ENCODE peak calls at places on chromosomes 13 and 19, in six cellular contexts. One of them, this sample, is unnamed.

GRCh38 chr13:24890256-24890655 is 126.3 kb downstream of the RNF17 start:
- DNase-seq in stomach: no peak
- DNase-seq in tibial nerve: no peak
- DNase-seq in lower lobe of right lung: no peak
- DNase-seq in fibroblast of lung: no peak
- DNase-seq in CD8-positive, alpha-beta memory T cell: no peak
- DNase-seq in this sample: peak

GRCh38 chr19:8611391-8611883 is 922 bp upstream of the ADAMTS10 start:
- DNase-seq in stomach: no peak
- DNase-seq in tibial nerve: no peak
- DNase-seq in lower lobe of right lung: no peak
- DNase-seq in fibroblast of lung: no peak
- DNase-seq in CD8-positive, alpha-beta memory T cell: no peak
- DNase-seq in this sample: no peak

GRCh38 chr19:35144600-35145436 is 1.8 kb downstream of the FXYD7 start:
- DNase-seq in stomach: peak
- DNase-seq in tibial nerve: no peak
- DNase-seq in lower lobe of right lung: no peak
- DNase-seq in fibroblast of lung: no peak
- DNase-seq in CD8-positive, alpha-beta memory T cell: peak
- DNase-seq in this sample: no peak

GRCh38 chr19:47729468-47729798 is 15.9 kb upstream of the NOP53 start:
- DNase-seq in stomach: peak
- DNase-seq in tibial nerve: peak
- DNase-seq in lower lobe of right lung: peak
- DNase-seq in fibroblast of lung: peak
- DNase-seq in CD8-positive, alpha-beta memory T cell: no peak
- DNase-seq in this sample: no peak

GRCh38 chr13:41599619-41600018 is 142.3 kb downstream of the RGCC start:
- DNase-seq in stomach: no peak
- DNase-seq in tibial nerve: no peak
- DNase-seq in lower lobe of right lung: no peak
- DNase-seq in fibroblast of lung: peak
- DNase-seq in CD8-positive, alpha-beta memory T cell: no peak
- DNase-seq in this sample: no peak

GRCh38 chr13:34039678-34040077 is 221.7 kb downstream of the RFC3 start:
- DNase-seq in stomach: no peak
- DNase-seq in tibial nerve: no peak
- DNase-seq in lower lobe of right lung: no peak
- DNase-seq in fibroblast of lung: no peak
- DNase-seq in CD8-positive, alpha-beta memory T cell: no peak
- DNase-seq in this sample: no peak

GRCh38 chr13:41557719-41558118 is 100.4 kb downstream of the RGCC start:
- DNase-seq in stomach: no peak
- DNase-seq in tibial nerve: no peak
- DNase-seq in lower lobe of right lung: no peak
- DNase-seq in fibroblast of lung: no peak
- DNase-seq in CD8-positive, alpha-beta memory T cell: no peak
- DNase-seq in this sample: no peak

GRCh38 chr13:75505966-75506365 is 24.0 kb upstream of the TBC1D4 start:
- DNase-seq in stomach: no peak
- DNase-seq in tibial nerve: no peak
- DNase-seq in lower lobe of right lung: no peak
- DNase-seq in fibroblast of lung: no peak
- DNase-seq in CD8-positive, alpha-beta memory T cell: no peak
- DNase-seq in this sample: no peak

GRCh38 chr19:48617146-48617937 is 1.6 kb downstream of the RPL18 start:
- DNase-seq in stomach: peak
- DNase-seq in tibial nerve: no peak
- DNase-seq in lower lobe of right lung: no peak
- DNase-seq in fibroblast of lung: peak
- DNase-seq in CD8-positive, alpha-beta memory T cell: no peak
- DNase-seq in this sample: no peak

GRCh38 chr13:99390601-99391000 is 83.4 kb upstream of the GPR183 start:
- DNase-seq in stomach: no peak
- DNase-seq in tibial nerve: no peak
- DNase-seq in lower lobe of right lung: no peak
- DNase-seq in fibroblast of lung: no peak
- DNase-seq in CD8-positive, alpha-beta memory T cell: no peak
- DNase-seq in this sample: no peak

GRCh38 chr19:36894849-36895383 is 21.2 kb downstream of the ZNF829 start:
- DNase-seq in stomach: no peak
- DNase-seq in tibial nerve: no peak
- DNase-seq in lower lobe of right lung: no peak
- DNase-seq in fibroblast of lung: no peak
- DNase-seq in CD8-positive, alpha-beta memory T cell: no peak
- DNase-seq in this sample: no peak

GRCh38 chr13:40519637-40520036 is 146.8 kb downstream of the FOXO1 start:
- DNase-seq in stomach: no peak
- DNase-seq in tibial nerve: no peak
- DNase-seq in lower lobe of right lung: no peak
- DNase-seq in fibroblast of lung: no peak
- DNase-seq in CD8-positive, alpha-beta memory T cell: no peak
- DNase-seq in this sample: peak

GRCh38 chr13:28568286-28568685 is 73.4 kb upstream of the FLT1 start:
- DNase-seq in stomach: peak
- DNase-seq in tibial nerve: peak
- DNase-seq in lower lobe of right lung: peak
- DNase-seq in fibroblast of lung: peak
- DNase-seq in CD8-positive, alpha-beta memory T cell: no peak
- DNase-seq in this sample: no peak

GRCh38 chr19:17235618-17236413 is 9.8 kb downstream of the OCEL1 start:
- DNase-seq in stomach: peak
- DNase-seq in tibial nerve: no peak
- DNase-seq in lower lobe of right lung: peak
- DNase-seq in fibroblast of lung: peak
- DNase-seq in CD8-positive, alpha-beta memory T cell: peak
- DNase-seq in this sample: no peak

GRCh38 chr19:53847555-53847954 is 20.1 kb upstream of the MYADM start:
- DNase-seq in stomach: no peak
- DNase-seq in tibial nerve: no peak
- DNase-seq in lower lobe of right lung: no peak
- DNase-seq in fibroblast of lung: no peak
- DNase-seq in CD8-positive, alpha-beta memory T cell: no peak
- DNase-seq in this sample: no peak

GRCh38 chr13:26896986-26897668 is 136.5 kb upstream of the GPR12 start:
- DNase-seq in stomach: no peak
- DNase-seq in tibial nerve: no peak
- DNase-seq in lower lobe of right lung: no peak
- DNase-seq in fibroblast of lung: no peak
- DNase-seq in CD8-positive, alpha-beta memory T cell: no peak
- DNase-seq in this sample: no peak

GRCh38 chr13:31859546-31859945 is 120.2 kb downstream of the RXFP2 start:
- DNase-seq in stomach: no peak
- DNase-seq in tibial nerve: no peak
- DNase-seq in lower lobe of right lung: no peak
- DNase-seq in fibroblast of lung: no peak
- DNase-seq in CD8-positive, alpha-beta memory T cell: no peak
- DNase-seq in this sample: no peak

GRCh38 chr19:45972944-45973525 is 630 bp downstream of the NOVA2 start:
- DNase-seq in stomach: no peak
- DNase-seq in tibial nerve: no peak
- DNase-seq in lower lobe of right lung: no peak
- DNase-seq in fibroblast of lung: no peak
- DNase-seq in CD8-positive, alpha-beta memory T cell: no peak
- DNase-seq in this sample: no peak

GRCh38 chr19:16051254-16052025 is 24.9 kb upstream of the TPM4 start:
- DNase-seq in stomach: no peak
- DNase-seq in tibial nerve: no peak
- DNase-seq in lower lobe of right lung: peak
- DNase-seq in fibroblast of lung: peak
- DNase-seq in CD8-positive, alpha-beta memory T cell: peak
- DNase-seq in this sample: no peak

GRCh38 chr13:31946091-31946770 is 85.3 kb upstream of the FRY start:
- DNase-seq in stomach: no peak
- DNase-seq in tibial nerve: no peak
- DNase-seq in lower lobe of right lung: no peak
- DNase-seq in fibroblast of lung: no peak
- DNase-seq in CD8-positive, alpha-beta memory T cell: no peak
- DNase-seq in this sample: no peak

GRCh38 chr13:94968040-94968756 is 255.9 kb upstream of the SOX21 start:
- DNase-seq in stomach: no peak
- DNase-seq in tibial nerve: no peak
- DNase-seq in lower lobe of right lung: no peak
- DNase-seq in fibroblast of lung: peak
- DNase-seq in CD8-positive, alpha-beta memory T cell: no peak
- DNase-seq in this sample: no peak

GRCh38 chr19:47032171-47032811 is 12.7 kb downstream of the NPAS1 start:
- DNase-seq in stomach: peak
- DNase-seq in tibial nerve: no peak
- DNase-seq in lower lobe of right lung: peak
- DNase-seq in fibroblast of lung: no peak
- DNase-seq in CD8-positive, alpha-beta memory T cell: peak
- DNase-seq in this sample: no peak

GRCh38 chr19:10339380-10339960 is at the start of gene ICAM3:
- DNase-seq in stomach: peak
- DNase-seq in tibial nerve: no peak
- DNase-seq in lower lobe of right lung: peak
- DNase-seq in fibroblast of lung: no peak
- DNase-seq in CD8-positive, alpha-beta memory T cell: peak
- DNase-seq in this sample: no peak

GRCh38 chr13:73072501-73072900 is 13.7 kb downstream of the KLF5 start:
- DNase-seq in stomach: no peak
- DNase-seq in tibial nerve: no peak
- DNase-seq in lower lobe of right lung: no peak
- DNase-seq in fibroblast of lung: no peak
- DNase-seq in CD8-positive, alpha-beta memory T cell: no peak
- DNase-seq in this sample: no peak

GRCh38 chr19:29259153-29259552 is 46.2 kb upstream of the UQCRFS1 start:
- DNase-seq in stomach: no peak
- DNase-seq in tibial nerve: no peak
- DNase-seq in lower lobe of right lung: no peak
- DNase-seq in fibroblast of lung: no peak
- DNase-seq in CD8-positive, alpha-beta memory T cell: no peak
- DNase-seq in this sample: no peak

GRCh38 chr13:48275507-48275906 is 28.0 kb upstream of the RB1 start:
- DNase-seq in stomach: no peak
- DNase-seq in tibial nerve: no peak
- DNase-seq in lower lobe of right lung: no peak
- DNase-seq in fibroblast of lung: no peak
- DNase-seq in CD8-positive, alpha-beta memory T cell: no peak
- DNase-seq in this sample: no peak

GRCh38 chr19:4524808-4525562 is 6.7 kb upstream of the PLIN4 start:
- DNase-seq in stomach: peak
- DNase-seq in tibial nerve: peak
- DNase-seq in lower lobe of right lung: no peak
- DNase-seq in fibroblast of lung: peak
- DNase-seq in CD8-positive, alpha-beta memory T cell: peak
- DNase-seq in this sample: no peak

DNA sequence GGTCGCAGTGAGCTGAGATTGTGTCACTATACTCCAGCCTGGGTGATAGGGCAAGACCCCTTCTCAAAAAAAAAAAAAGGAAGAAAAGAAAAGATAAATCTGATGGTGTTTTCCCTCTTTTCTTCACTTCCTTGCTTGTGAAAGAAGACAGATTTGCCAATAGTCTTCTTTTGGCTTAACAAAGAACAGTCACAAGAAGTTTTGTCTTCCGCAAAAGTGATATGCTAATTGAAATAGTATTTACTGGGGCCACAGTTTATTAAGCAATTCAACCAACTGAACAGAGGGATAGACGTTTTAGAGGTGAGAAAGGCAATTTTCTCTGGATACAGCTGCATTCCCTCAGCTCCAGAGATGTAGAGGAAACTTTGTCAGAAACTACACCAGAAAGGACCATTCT is 22.9 kb upstream of the PLAUR start:
- DNase-seq in stomach: no peak
- DNase-seq in tibial nerve: no peak
- DNase-seq in lower lobe of right lung: no peak
- DNase-seq in fibroblast of lung: no peak
- DNase-seq in CD8-positive, alpha-beta memory T cell: no peak
- DNase-seq in this sample: no peak
- H3K27ac ChIP-seq in stomach: no peak
- H3K27ac ChIP-seq in tibial nerve: no peak
- H3K27ac ChIP-seq in lower lobe of right lung: no peak
- H3K27ac ChIP-seq in fibroblast of lung: no peak
- H3K27ac ChIP-seq in CD8-positive, alpha-beta memory T cell: no peak
- H3K27ac ChIP-seq in this sample: no peak

DNA sequence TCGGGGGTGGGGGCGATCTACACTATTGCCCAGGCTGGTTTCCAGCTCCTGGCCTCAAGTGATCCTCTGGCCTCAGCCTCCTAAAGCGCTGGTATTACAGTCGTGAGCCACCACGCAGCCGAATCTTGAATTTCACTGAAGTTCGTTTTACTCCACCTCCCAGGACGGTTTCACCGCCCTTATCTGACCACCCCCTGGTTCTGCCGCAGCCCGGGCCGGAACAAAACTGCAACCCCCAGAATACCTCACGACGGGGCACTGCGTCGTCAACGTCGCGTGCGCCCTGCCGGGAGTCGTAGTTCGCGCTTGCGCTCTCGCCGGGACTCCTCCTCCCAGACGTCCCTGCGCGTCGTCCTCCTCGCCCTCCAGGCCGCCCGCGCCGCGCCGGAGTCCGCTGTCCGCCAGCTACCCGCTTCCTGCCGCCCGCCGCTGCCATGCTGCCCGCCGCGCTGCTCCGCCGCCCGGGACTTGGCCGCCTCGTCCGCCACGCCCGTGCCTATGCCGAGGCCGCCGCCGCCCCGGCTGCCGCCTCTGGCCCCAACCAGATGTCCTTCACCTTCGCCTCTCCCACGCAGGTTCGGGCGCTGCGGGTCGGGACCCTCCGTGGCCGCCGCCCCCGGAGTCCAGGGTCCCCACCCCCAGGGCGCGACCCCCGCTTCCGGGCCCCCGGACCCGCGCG is at the start of gene ATP5F1D:
- DNase-seq in stomach: peak
- DNase-seq in tibial nerve: peak
- DNase-seq in lower lobe of right lung: peak
- DNase-seq in fibroblast of lung: peak
- DNase-seq in CD8-positive, alpha-beta memory T cell: peak
- DNase-seq in this sample: peak
- H3K27ac ChIP-seq in stomach: peak
- H3K27ac ChIP-seq in tibial nerve: peak
- H3K27ac ChIP-seq in lower lobe of right lung: peak
- H3K27ac ChIP-seq in fibroblast of lung: peak
- H3K27ac ChIP-seq in CD8-positive, alpha-beta memory T cell: peak
- H3K27ac ChIP-seq in this sample: peak

DNA sequence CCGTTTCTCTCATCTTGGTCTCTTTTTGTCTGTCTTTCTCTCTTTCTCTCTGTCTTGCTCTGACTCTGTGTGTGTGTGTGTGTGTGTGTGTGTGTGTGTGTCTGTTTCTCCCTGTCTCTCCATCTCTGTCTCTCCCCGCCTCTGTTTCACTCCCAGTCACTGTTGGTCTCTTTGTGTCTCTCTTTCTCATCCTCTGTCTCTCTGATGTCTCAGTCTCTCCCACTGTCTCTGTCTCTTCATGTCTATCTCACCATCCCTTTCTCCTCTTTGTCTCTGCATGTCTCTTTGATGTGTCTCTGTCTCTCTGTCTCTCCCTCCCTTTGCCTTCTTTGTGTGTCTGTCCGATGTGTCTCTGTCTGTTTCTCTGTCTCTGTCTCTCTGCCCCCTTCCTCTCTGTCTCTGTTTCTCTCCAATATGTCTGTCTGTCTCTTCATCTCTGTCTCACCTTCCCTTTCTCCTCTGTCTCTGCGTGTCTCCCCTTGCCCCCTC is 2.5 kb downstream of the NFIC start:
- DNase-seq in stomach: no peak
- DNase-seq in tibial nerve: no peak
- DNase-seq in lower lobe of right lung: no peak
- DNase-seq in fibroblast of lung: peak
- DNase-seq in CD8-positive, alpha-beta memory T cell: no peak
- DNase-seq in this sample: no peak
- H3K27ac ChIP-seq in stomach: peak
- H3K27ac ChIP-seq in tibial nerve: peak
- H3K27ac ChIP-seq in lower lobe of right lung: peak
- H3K27ac ChIP-seq in fibroblast of lung: peak
- H3K27ac ChIP-seq in CD8-positive, alpha-beta memory T cell: peak
- H3K27ac ChIP-seq in this sample: peak

GRCh38 chr19:44694184-44694579 is 4.8 kb upstream of the CEACAM16 start:
- DNase-seq in stomach: no peak
- DNase-seq in tibial nerve: no peak
- DNase-seq in lower lobe of right lung: no peak
- DNase-seq in fibroblast of lung: no peak
- DNase-seq in CD8-positive, alpha-beta memory T cell: no peak
- DNase-seq in this sample: no peak
- H3K27ac ChIP-seq in stomach: peak
- H3K27ac ChIP-seq in tibial nerve: no peak
- H3K27ac ChIP-seq in lower lobe of right lung: peak
- H3K27ac ChIP-seq in fibroblast of lung: no peak
- H3K27ac ChIP-seq in CD8-positive, alpha-beta memory T cell: peak
- H3K27ac ChIP-seq in this sample: no peak

This sample was measured in esophagus muscularis mucosa.